ENCODE peak calls at places on chromosomes 5 and 9, in four cellular contexts. One of them, this sample, is unnamed.

GRCh38 chr5:37918420-37918819 is 78.6 kb upstream of the GDNF start:
- DNase-seq in astrocyte: peak; percentile 54
- DNase-seq in endodermal cell: no peak
- DNase-seq in HepG2: no peak
- DNase-seq in this sample: no peak

GRCh38 chr9:8329561-8330283 is 530.1 kb upstream of the DMAC1 start:
- DNase-seq in endodermal cell: peak; percentile 71
- DNase-seq in astrocyte: no peak
- DNase-seq in HepG2: peak; percentile 20
- DNase-seq in this sample: no peak

GRCh38 chr9:123658792-123659191 is 271.1 kb downstream of the DENND1A start:
- DNase-seq in astrocyte: no peak
- DNase-seq in endodermal cell: no peak
- DNase-seq in HepG2: no peak
- DNase-seq in this sample: no peak

GRCh38 chr5:25858019-25858418 is 1180.4 kb downstream of the CDH9 start:
- DNase-seq in endodermal cell: peak; percentile 92
- DNase-seq in HepG2: no peak
- DNase-seq in astrocyte: no peak
- DNase-seq in this sample: no peak

GRCh38 chr5:68285857-68286611 is 70.5 kb downstream of the PIK3R1 start:
- DNase-seq in HepG2: peak; percentile 40
- DNase-seq in astrocyte: peak; percentile 32
- DNase-seq in endodermal cell: no peak
- DNase-seq in this sample: peak; percentile 80

GRCh38 chr5:76733049-76733417 is 17.1 kb downstream of the F2R start:
- DNase-seq in endodermal cell: no peak
- DNase-seq in astrocyte: no peak
- DNase-seq in HepG2: no peak
- DNase-seq in this sample: no peak

GRCh38 chr5:35470866-35471265 is 146.8 kb upstream of the SPEF2 start:
- DNase-seq in endodermal cell: peak; percentile 45
- DNase-seq in HepG2: peak; percentile 44
- DNase-seq in astrocyte: peak; percentile 17
- DNase-seq in this sample: peak; percentile 50

GRCh38 chr9:107312651-107313050 is 29.6 kb downstream of the RAD23B start:
- DNase-seq in endodermal cell: no peak
- DNase-seq in astrocyte: peak; percentile 9
- DNase-seq in HepG2: no peak
- DNase-seq in this sample: peak; percentile 31

GRCh38 chr5:61200582-61201155 is 38.4 kb upstream of the SMIM15 start:
- DNase-seq in astrocyte: peak; percentile 10
- DNase-seq in HepG2: no peak
- DNase-seq in endodermal cell: peak; percentile 67
- DNase-seq in this sample: no peak

GRCh38 chr5:72517961-72518690 is 10.9 kb upstream of the ZNF366 start:
- DNase-seq in HepG2: peak; percentile 26
- DNase-seq in astrocyte: no peak
- DNase-seq in endodermal cell: no peak
- DNase-seq in this sample: peak; percentile 72

GRCh38 chr9:129312251-129312650 is 134.2 kb upstream of the IER5L start:
- DNase-seq in endodermal cell: no peak
- DNase-seq in HepG2: no peak
- DNase-seq in astrocyte: no peak
- DNase-seq in this sample: no peak

GRCh38 chr5:34012791-34013190 is 4.9 kb upstream of the AMACR start:
- DNase-seq in astrocyte: peak; percentile 44
- DNase-seq in endodermal cell: no peak
- DNase-seq in HepG2: no peak
- DNase-seq in this sample: peak; percentile 16

GRCh38 chr9:134768332-134769083 is 112.1 kb upstream of the FCN2 start:
- DNase-seq in endodermal cell: no peak
- DNase-seq in astrocyte: no peak
- DNase-seq in HepG2: no peak
- DNase-seq in this sample: peak; percentile 85

GRCh38 chr5:57383093-57383861 is 99.3 kb downstream of the ACTBL2 start:
- DNase-seq in HepG2: peak; percentile 30
- DNase-seq in endodermal cell: peak; percentile 63
- DNase-seq in astrocyte: peak; percentile 89
- DNase-seq in this sample: peak; percentile 90

GRCh38 chr5:148748702-148749101 is 77.7 kb upstream of the ADRB2 start:
- DNase-seq in astrocyte: no peak
- DNase-seq in endodermal cell: no peak
- DNase-seq in HepG2: no peak
- DNase-seq in this sample: no peak

GRCh38 chr5:157253547-157253946 is 12.4 kb upstream of the CYFIP2 start:
- DNase-seq in HepG2: peak; percentile 35
- DNase-seq in astrocyte: peak; percentile 10
- DNase-seq in endodermal cell: peak; percentile 89
- DNase-seq in this sample: peak; percentile 80

GRCh38 chr9:2241461-2241874 is 226.3 kb downstream of the SMARCA2 start:
- DNase-seq in astrocyte: peak; percentile 97
- DNase-seq in HepG2: no peak
- DNase-seq in endodermal cell: peak; percentile 94
- DNase-seq in this sample: peak; percentile 61

GRCh38 chr9:127449332-127449966 is 1.8 kb downstream of the RPL12 start:
- DNase-seq in endodermal cell: no peak
- DNase-seq in astrocyte: no peak
- DNase-seq in HepG2: no peak
- DNase-seq in this sample: peak; percentile 19

GRCh38 chr5:1242733-1243486 is 17.7 kb downstream of the SLC6A18 start:
- DNase-seq in HepG2: no peak
- DNase-seq in astrocyte: no peak
- DNase-seq in endodermal cell: no peak
- DNase-seq in this sample: no peak

GRCh38 chr5:68116408-68116807 is 99.1 kb upstream of the PIK3R1 start:
- DNase-seq in astrocyte: no peak
- DNase-seq in HepG2: no peak
- DNase-seq in endodermal cell: no peak
- DNase-seq in this sample: no peak

GRCh38 chr5:92505145-92505544 is 1075.9 kb downstream of the NR2F1-AS1 start:
- DNase-seq in HepG2: no peak
- DNase-seq in endodermal cell: no peak
- DNase-seq in astrocyte: peak; percentile 13
- DNase-seq in this sample: peak; percentile 29

GRCh38 chr5:143398451-143399237 is 4.8 kb downstream of the NR3C1 start:
- DNase-seq in HepG2: peak; percentile 31
- DNase-seq in astrocyte: no peak
- DNase-seq in endodermal cell: no peak
- DNase-seq in this sample: peak; percentile 54

GRCh38 chr5:175531361-175531760 is 53.0 kb downstream of the SFXN1 start:
- DNase-seq in astrocyte: no peak
- DNase-seq in HepG2: no peak
- DNase-seq in endodermal cell: no peak
- DNase-seq in this sample: no peak

GRCh38 chr5:179411161-179411841 is 66.0 kb upstream of the ADAMTS2 start:
- DNase-seq in HepG2: no peak
- DNase-seq in endodermal cell: peak; percentile 35
- DNase-seq in astrocyte: no peak
- DNase-seq in this sample: no peak

GRCh38 chr5:170275376-170275994 is 22.1 kb downstream of the LCP2 start:
- DNase-seq in astrocyte: no peak
- DNase-seq in HepG2: no peak
- DNase-seq in endodermal cell: no peak
- DNase-seq in this sample: no peak

GRCh38 chr5:170273968-170274710 is 23.4 kb downstream of the LCP2 start:
- DNase-seq in astrocyte: no peak
- DNase-seq in endodermal cell: peak; percentile 89
- DNase-seq in HepG2: no peak
- DNase-seq in this sample: peak; percentile 18

GRCh38 chr5:170278611-170279500 is 18.7 kb downstream of the LCP2 start:
- DNase-seq in HepG2: no peak
- DNase-seq in endodermal cell: peak; percentile 71
- DNase-seq in astrocyte: no peak
- DNase-seq in this sample: no peak

GRCh38 chr5:170280090-170280493 is 17.5 kb downstream of the LCP2 start:
- DNase-seq in astrocyte: no peak
- DNase-seq in HepG2: no peak
- DNase-seq in endodermal cell: peak; percentile 77
- DNase-seq in this sample: no peak

DNA sequence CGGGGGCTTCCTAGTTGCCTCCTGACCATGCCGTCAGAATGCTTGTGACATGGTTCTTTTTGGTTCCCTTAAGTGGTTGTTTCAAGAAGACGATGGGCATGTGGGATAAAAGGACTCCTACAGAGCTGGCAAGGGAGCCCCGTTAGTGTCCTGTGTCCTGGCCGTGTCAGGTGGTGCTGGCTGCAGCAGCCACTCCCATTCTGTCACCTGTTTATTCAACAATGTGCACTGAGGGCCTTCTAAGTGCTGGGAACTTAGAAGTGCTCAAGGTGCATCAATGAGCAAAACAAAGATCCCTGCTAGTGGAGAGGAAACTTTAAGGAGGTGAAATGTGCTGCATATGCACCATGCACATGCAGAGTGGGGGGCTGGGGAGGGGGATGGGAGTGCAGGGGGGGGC is 19.6 kb downstream of the LCP2 start:
- DNase-seq in endodermal cell: peak; percentile 76
- DNase-seq in HepG2: no peak
- DNase-seq in astrocyte: no peak
- DNase-seq in this sample: no peak
- H3K4me1 ChIP-seq in endodermal cell: peaks cover 17% of the 10 kb centered on the region
- H3K4me1 ChIP-seq in HepG2: no peaks in the 10 kb centered on the region
- H3K4me1 ChIP-seq in astrocyte: no peaks in the 10 kb centered on the region
- H3K4me1 ChIP-seq in this sample: no peaks in the 10 kb centered on the region

DNA sequence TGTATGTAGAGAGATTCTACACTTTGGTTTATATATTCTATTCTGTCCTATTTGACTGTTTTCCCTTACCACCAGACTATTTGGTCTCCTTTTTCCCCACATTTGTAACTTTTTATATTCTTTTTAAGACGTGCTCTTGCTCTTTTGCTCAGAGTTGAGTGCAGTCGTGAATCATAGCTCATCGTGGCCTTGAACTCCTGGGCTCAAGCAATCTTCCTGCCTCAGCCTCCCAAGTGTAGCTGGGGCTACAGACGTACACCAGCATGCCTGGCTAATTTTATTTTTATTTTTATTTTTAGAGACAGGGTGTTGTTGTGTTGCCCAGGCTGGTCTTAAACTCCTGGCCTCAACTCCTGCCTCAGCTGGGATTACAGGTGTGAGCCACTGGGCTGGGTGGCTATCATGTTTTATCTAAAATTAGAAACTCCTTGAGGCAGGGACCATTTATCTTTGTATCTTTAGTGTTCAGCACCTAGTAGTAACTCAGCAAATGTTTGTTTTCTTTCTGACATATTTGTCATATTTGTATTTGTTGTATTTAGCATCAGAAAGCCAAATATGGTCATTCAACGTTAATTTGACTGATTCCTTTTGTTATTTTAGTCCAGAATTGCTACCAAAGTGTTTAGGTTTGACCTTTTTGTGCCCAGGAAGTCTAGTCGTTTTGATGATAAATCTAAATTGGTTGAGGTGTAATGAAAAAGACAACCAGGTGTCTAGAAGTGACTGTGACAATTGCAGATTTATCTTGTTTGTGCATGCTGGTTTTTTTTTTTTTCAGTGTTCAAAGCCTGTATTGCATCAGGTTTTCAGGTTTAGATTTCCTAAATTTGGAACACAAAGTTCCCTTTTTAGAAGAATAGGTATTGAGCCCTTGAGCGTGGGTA is 44.3 kb downstream of the ERBIN start:
- DNase-seq in astrocyte: no peak
- DNase-seq in endodermal cell: no peak
- DNase-seq in HepG2: no peak
- DNase-seq in this sample: peak; percentile 28
- H3K9ac ChIP-seq in astrocyte: no peak overlapping the region
- H3K9ac ChIP-seq in endodermal cell: no peak overlapping the region
- H3K9ac ChIP-seq in HepG2: no peak overlapping the region
- H3K9ac ChIP-seq in this sample: no peak overlapping the region

DNA sequence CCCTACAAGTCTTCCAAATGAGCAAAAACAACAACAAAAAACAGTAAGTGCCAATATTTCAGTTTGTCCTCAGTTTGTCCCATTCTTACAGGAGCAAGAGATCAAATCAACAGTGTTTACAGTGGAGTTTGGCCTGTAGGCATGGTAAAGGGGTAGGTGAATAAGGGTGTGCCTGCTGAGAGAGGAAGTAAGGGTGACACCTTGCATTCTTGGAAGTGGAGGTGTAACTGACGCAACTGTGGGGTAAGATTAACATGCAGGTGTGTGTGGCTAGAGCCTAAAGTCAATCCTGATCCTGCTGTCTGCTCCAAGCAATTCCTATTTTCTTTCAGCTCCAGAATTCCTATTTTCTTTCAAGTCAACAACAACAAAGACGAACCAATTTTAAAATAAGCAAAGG is 43.4 kb downstream of the PFDN1 start:
- DNase-seq in HepG2: no peak
- DNase-seq in endodermal cell: peak; percentile 75
- DNase-seq in astrocyte: no peak
- DNase-seq in this sample: no peak
- H3K4me1 ChIP-seq in HepG2: peaks cover 37% of the 10 kb centered on the region
- H3K4me1 ChIP-seq in endodermal cell: no peaks in the 10 kb centered on the region
- H3K4me1 ChIP-seq in astrocyte: peaks cover 29% of the 10 kb centered on the region
- H3K4me1 ChIP-seq in this sample: peaks cover 24% of the 10 kb centered on the region

DNA sequence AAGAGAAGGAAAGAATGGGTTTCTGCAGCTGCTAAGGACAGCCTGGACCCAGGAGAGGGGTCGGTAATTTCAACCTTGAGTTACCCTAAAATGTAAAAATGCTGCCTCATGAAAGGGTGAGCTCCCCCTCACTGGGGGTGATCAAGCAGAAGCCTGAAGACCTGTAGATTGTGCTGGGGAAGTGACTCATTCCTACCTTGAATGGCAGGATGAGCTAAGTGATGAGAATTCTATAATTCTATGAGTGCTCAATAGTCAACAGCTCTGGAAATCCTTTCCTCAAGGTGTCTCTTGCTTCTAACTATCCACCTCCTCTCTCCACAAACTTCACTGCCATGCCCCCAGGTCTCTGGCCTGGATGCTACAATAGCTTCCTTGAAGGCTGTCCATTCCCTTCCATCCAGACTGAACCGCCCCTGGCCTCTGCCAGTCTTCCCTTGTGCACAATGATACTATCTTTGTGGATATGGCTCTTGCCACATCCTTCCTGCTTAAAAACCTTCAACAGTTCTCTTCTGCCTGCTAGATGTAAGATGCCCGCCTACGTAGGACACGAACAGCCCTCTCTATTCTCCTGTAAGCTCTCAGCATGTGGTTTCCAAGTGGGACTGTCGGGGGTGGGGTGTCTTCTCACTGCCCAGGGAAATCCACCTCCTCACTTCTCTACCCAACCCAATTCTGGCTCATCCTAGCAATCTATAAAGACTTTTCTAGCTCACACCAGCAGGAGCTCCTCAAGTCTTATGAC is 50.6 kb downstream of the PTPN3 start:
- DNase-seq in astrocyte: no peak
- DNase-seq in HepG2: no peak
- DNase-seq in endodermal cell: no peak
- DNase-seq in this sample: no peak
- H3K9ac ChIP-seq in astrocyte: no peak overlapping the region
- H3K9ac ChIP-seq in HepG2: no peak overlapping the region
- H3K9ac ChIP-seq in endodermal cell: no peak overlapping the region
- H3K9ac ChIP-seq in this sample: no peak overlapping the region